ENCODE peak calls at places on chromosomes 13 and 19, in ten cellular contexts. Y, W, E, J, G, U, X, I, S and A are unnamed samples.

GRCh38 chr13:101417043-101417406 is 717 bp upstream of the NALCN start:
- DNase-seq in Y (no peak), I (no peak), G (no peak), S (no peak), W (no peak), J (no peak), U (no peak), X (peak), E (peak), A (no peak)

GRCh38 chr13:90618133-90618532 is 729.4 kb upstream of the MIR17HG start:
- DNase-seq in U (no peak), W (no peak), G (no peak), J (no peak), X (no peak), I (no peak), E (no peak), Y (peak), S (no peak), A (no peak)

GRCh38 chr13:97076898-97077297 is 82.6 kb upstream of the OXGR1 start:
- DNase-seq in U (no peak), X (peak), G (no peak), E (no peak), W (no peak), J (no peak), I (no peak), Y (no peak), S (no peak), A (no peak)

GRCh38 chr13:96824110-96824509 is 170.2 kb downstream of the OXGR1 start:
- DNase-seq in Y (no peak), G (no peak), W (no peak), E (no peak), I (no peak), J (no peak), S (no peak), X (peak), U (no peak), A (no peak)

GRCh38 chr19:49916839-49917733 is 11.9 kb upstream of the ATF5 start:
- DNase-seq in W (peak), X (peak), J (no peak), I (no peak), S (no peak), U (no peak), Y (peak), G (peak), E (no peak), A (no peak)

GRCh38 chr13:34128661-34129060 is 310.7 kb downstream of the RFC3 start:
- DNase-seq in W (no peak), Y (no peak), J (no peak), X (no peak), S (no peak), I (no peak), U (no peak), E (no peak), G (no peak), A (no peak)

GRCh38 chr13:41601718-41602445 is 144.5 kb downstream of the RGCC start:
- DNase-seq in W (no peak), I (no peak), Y (no peak), S (no peak), G (no peak), E (no peak), U (no peak), X (peak), J (no peak), A (no peak)

GRCh38 chr13:67878376-67878775 is 648.2 kb upstream of the PCDH9 start:
- DNase-seq in W (no peak), S (no peak), G (no peak), X (no peak), J (no peak), Y (no peak), U (no peak), E (no peak), I (no peak), A (no peak)

GRCh38 chr19:16612631-16613030 is 15.4 kb downstream of the MED26 start:
- DNase-seq in G (no peak), S (no peak), I (peak), Y (no peak), E (no peak), U (no peak), X (peak), J (no peak), W (no peak), A (no peak)

GRCh38 chr19:3687774-3688706 is 12.2 kb downstream of the PIP5K1C start:
- DNase-seq in W (peak), E (no peak), Y (peak), U (no peak), X (no peak), G (no peak), I (no peak), J (no peak), S (peak), A (no peak)

GRCh38 chr13:27347373-27347772 is 76.7 kb downstream of the RASL11A start:
- DNase-seq in S (no peak), G (no peak), W (no peak), U (no peak), J (no peak), X (no peak), Y (no peak), E (no peak), I (no peak), A (no peak)

GRCh38 chr19:13597625-13598024 is 91.3 kb upstream of the CACNA1A start:
- DNase-seq in U (no peak), Y (peak), I (no peak), J (peak), X (peak), E (peak), S (no peak), W (peak), G (peak), A (peak)

GRCh38 chr13:28273919-28274318 is 135.6 kb downstream of the PAN3 start:
- DNase-seq in I (no peak), X (peak), Y (peak), E (no peak), J (no peak), G (no peak), S (no peak), U (no peak), W (peak), A (no peak)

GRCh38 chr19:45166723-45167252 is 6.0 kb upstream of the NKPD1 start:
- DNase-seq in W (peak), Y (peak), X (no peak), U (no peak), G (no peak), I (no peak), S (no peak), J (no peak), E (no peak), A (no peak)

GRCh38 chr19:5826531-5827341 is 12.8 kb downstream of the FUT6 start:
- DNase-seq in J (no peak), I (no peak), X (peak), Y (peak), E (no peak), U (no peak), G (peak), W (peak), S (peak), A (no peak)

GRCh38 chr19:54341295-54341694 is 2.3 kb upstream of the LILRA4 start:
- DNase-seq in S (no peak), J (no peak), E (no peak), W (no peak), X (no peak), Y (peak), G (no peak), U (no peak), I (no peak), A (no peak)

GRCh38 chr13:92994056-92994455 is 232.6 kb upstream of the GPC6 start:
- DNase-seq in W (no peak), Y (no peak), G (no peak), U (no peak), I (no peak), J (no peak), E (peak), S (no peak), X (peak), A (no peak)

GRCh38 chr13:111883571-111884343 is 183.2 kb upstream of the SOX1 start:
- DNase-seq in E (no peak), I (no peak), X (no peak), G (no peak), S (no peak), W (peak), U (no peak), J (no peak), Y (no peak), A (no peak)

GRCh38 chr19:12864721-12865715 is 16.2 kb downstream of the DNASE2 start:
- DNase-seq in S (no peak), I (no peak), G (no peak), X (no peak), J (no peak), W (no peak), E (no peak), Y (no peak), U (no peak), A (no peak)

GRCh38 chr19:13986348-13986904 is 19.7 kb downstream of the RFX1 start:
- DNase-seq in J (peak), Y (peak), I (peak), W (peak), U (peak), X (peak), S (peak), G (peak), E (peak), A (no peak)

GRCh38 chr19:34364830-34365462 is at the start of gene GPI:
- DNase-seq in W (peak), I (peak), U (no peak), S (peak), J (peak), X (peak), G (peak), Y (peak), E (no peak), A (peak)

DNA sequence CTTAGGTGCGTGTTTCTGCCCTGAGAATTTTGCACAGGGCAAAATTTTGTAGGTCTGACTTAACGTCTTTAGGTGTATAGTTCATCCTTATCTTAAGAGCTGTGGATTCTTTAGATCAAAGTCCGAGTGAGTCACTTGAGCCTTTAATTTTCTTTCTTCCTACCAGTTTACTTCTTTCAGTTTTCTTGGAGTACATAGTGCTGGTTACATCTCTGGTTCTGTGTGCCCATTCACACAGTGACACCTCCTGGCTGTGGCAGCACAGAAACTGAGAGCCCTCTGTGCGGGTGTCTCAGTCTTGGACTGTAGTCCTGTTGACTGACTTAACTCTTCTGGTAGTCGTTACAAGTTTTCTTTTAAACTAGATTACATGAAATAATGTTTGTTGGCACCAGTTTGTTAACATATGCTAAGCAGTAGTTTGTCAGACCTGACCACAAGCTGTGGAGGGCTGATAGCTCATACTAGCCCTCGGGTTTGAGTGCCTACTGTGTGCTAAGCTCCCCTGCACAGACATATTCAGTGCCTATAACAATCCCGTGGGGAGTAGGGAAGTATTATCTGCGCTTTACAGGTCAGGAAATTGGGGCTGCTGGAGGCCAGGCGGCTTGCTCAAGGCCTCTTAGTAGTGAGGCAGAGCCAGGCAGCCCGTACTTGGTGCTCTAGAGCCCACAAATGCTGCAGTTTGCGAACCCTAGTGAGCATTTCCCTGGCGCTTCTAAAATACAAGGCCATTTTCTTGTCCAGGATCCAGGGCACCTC is 1.6 kb downstream of the GATAD2A start:
- DNase-seq in G (peak), W (no peak), S (peak), E (no peak), U (no peak), I (peak), Y (no peak), X (peak), J (peak), A (no peak)
- TF ChIP-seq CTCF in G (peak), W (peak), S (no peak), E (peak), U (no peak), I (peak), Y (no peak), X (peak), J (peak), A (peak)

GRCh38 chr13:110289661-110290060 is 17.3 kb downstream of the COL4A1 start:
- DNase-seq in W (no peak), U (no peak), Y (no peak), I (no peak), X (no peak), G (no peak), J (no peak), E (no peak), S (no peak), A (no peak)
- TF ChIP-seq CTCF in W (peak), U (no peak), Y (peak), I (no peak), X (no peak), G (no peak), J (no peak), E (no peak), S (no peak), A (no peak)

DNA sequence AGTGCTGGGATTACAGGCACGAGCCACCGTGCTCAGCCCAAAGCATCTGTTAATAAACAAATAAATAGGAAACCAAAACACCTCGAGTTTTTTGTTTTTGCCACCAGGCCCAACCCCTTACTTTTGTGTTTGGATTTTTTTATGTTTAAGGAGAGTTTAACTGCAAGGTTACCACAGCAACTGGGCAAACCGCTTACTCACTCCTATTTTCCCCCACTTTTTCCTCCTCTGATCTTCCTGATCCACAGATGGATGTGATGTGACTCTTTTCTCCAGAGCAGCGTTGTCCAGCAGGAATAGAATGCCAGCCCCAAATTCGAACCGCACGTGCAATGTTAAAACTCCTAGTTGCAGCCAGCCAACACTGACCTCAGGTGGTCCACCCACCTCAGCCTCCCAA is 2.1 kb upstream of the PNMA8B start:
- DNase-seq in W (no peak), S (no peak), G (no peak), Y (no peak), E (no peak), U (no peak), X (peak), I (no peak), J (no peak), A (no peak)
- TF ChIP-seq CTCF in W (no peak), S (no peak), G (no peak), Y (no peak), E (no peak), U (no peak), X (no peak), I (no peak), J (no peak), A (no peak)

DNA sequence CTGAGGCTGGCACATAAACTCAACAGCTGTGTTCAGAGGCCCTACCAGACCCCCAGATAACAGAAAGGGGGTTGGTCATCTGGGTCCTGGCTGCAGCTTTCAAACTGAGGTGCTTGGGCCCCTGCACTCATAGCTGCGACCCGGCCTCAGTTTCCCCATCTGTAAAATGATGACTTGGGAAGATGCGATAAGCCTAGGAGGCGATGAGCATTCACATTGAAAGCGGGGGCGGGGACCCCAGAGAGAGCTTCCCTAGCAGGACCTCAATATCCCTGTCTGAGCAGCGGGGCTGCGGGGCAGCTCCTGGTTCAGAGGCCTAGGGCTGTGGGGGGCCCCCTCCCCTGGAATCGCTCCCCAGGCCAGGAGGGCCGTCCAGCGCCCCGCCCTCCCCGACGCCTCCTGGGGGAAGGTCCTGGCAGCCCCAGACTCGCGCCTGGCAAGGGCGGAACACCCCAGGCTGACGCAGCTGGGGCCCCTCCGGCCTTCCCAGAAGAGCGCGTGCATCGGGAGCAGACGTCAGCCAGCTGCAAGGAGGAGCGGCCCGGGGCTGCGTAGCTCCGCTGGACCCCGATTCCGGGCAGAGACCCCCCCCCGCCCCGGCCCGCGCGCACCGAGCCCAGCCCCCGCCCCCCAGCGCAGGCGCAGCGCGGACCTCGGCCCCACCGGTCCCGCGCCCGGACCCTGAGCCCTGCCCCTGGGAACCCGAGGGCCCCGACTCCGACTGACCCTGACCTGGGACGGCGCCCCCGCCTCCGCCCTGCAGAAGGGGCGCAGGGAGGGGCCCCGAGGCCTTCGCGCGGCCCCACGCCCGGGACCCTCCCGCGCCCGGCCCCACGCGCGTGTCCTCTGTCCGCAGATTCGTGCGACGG is 3.5 kb downstream of the FSTL3 start:
- DNase-seq in G (peak), W (peak), S (peak), U (no peak), J (no peak), E (peak), X (peak), I (peak), Y (peak), A (no peak)
- TF ChIP-seq CTCF in G (no peak), W (no peak), S (no peak), U (no peak), J (no peak), E (no peak), X (no peak), I (no peak), Y (no peak), A (no peak)

GRCh38 chr19:37914908-37915307 is 7.9 kb downstream of the SIPA1L3 start:
- DNase-seq in I (no peak), U (no peak), J (no peak), S (no peak), X (no peak), Y (no peak), G (no peak), W (no peak), E (no peak), A (no peak)

GRCh38 chr19:37926255-37926654 is 19.2 kb downstream of the SIPA1L3 start:
- DNase-seq in S (no peak), J (no peak), W (no peak), G (no peak), X (no peak), U (no peak), E (no peak), I (no peak), Y (no peak), A (no peak)

GRCh38 chr19:37926711-37927110 is 19.7 kb downstream of the SIPA1L3 start:
- DNase-seq in J (no peak), G (no peak), I (no peak), E (no peak), S (no peak), X (no peak), W (no peak), U (no peak), Y (no peak), A (no peak)

GRCh38 chr19:37925212-37925611 is 18.2 kb downstream of the SIPA1L3 start:
- DNase-seq in I (no peak), J (no peak), W (no peak), U (no peak), E (no peak), X (no peak), S (no peak), G (no peak), Y (no peak), A (no peak)

DNA sequence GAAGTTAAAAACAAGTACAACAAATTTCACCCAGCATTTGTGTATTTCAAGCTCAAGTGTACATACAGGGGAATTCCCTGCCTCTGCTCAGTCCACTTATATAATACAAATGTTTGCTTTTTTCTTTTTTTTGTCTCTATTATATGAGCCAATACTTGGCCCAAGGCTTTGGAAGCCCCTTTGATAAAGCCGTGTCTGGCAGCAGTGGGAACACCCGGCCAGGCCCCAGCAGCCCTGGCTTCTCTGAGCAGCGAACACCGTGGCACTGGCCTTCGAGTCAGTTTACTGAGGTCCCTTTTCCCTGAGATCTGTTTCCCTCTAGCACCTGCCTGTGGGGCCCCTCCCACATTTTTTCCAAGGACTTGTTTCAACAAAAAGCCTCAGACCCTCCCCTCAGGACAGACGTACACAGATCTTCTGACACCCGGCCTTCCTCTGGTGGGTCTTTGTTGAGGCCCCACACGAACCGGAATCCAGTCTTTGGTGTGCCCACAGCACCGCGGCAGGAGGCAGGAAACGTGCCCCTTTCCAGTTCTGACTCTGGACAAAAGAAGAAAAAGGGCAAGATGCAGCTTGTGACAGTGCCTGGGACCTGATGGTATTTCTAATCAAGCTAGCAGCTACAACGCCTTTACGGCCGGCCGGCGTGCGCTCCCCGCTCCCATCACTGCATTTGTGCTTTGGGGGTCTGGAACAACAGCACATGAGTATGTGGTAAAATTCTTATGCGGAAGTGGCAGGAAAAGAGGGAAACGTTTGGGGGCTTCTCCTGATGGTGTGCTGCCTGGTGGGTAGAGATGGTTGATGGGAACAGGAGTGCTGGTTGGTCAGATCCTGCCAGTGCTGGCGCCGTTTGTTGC is 13.8 kb downstream of the SIPA1L3 start:
- DNase-seq in G (no peak), I (no peak), Y (no peak), S (no peak), W (no peak), X (no peak), U (no peak), E (no peak), J (no peak), A (no peak)
- TF ChIP-seq CTCF in G (no peak), I (no peak), Y (no peak), S (no peak), W (no peak), X (no peak), U (no peak), E (no peak), J (no peak), A (no peak)

GRCh38 chr19:18771328-18772242 is 19.5 kb downstream of the COMP start:
- DNase-seq in J (no peak), W (peak), G (no peak), Y (peak), S (no peak), I (no peak), E (no peak), X (no peak), U (no peak), A (no peak)
- TF ChIP-seq CTCF in J (no peak), W (peak), G (no peak), Y (peak), S (no peak), I (no peak), E (peak), X (peak), U (no peak), A (peak)

GRCh38 chr13:24682353-24682752 is 2.1 kb downstream of the ATP12A start:
- DNase-seq in E (no peak), U (no peak), I (no peak), G (no peak), W (no peak), J (no peak), X (no peak), S (no peak), Y (no peak), A (no peak)
- TF ChIP-seq CTCF in E (no peak), U (no peak), I (no peak), G (no peak), W (no peak), J (no peak), X (no peak), S (no peak), Y (no peak), A (no peak)

GRCh38 chr19:55536951-55537740 is at the start of gene SBK2:
- DNase-seq in I (no peak), W (peak), E (no peak), X (no peak), U (no peak), Y (peak), G (no peak), S (no peak), J (no peak), A (no peak)
- TF ChIP-seq CTCF in I (peak), W (peak), E (no peak), X (no peak), U (no peak), Y (peak), G (no peak), S (no peak), J (no peak), A (peak)